ENCODE peak calls at places on chromosome 1, in four cellular contexts. One of them, this sample, is unnamed.

GRCh38 chr1:233242827-233243483 is 52.6 kb downstream of the PCNX2 start:
- DNase-seq in stomach: no peak
- DNase-seq in astrocyte of the spinal cord: no peak
- DNase-seq in CD8-positive, alpha-beta T cell: no peak
- DNase-seq in this sample: no peak

GRCh38 chr1:70820995-70821394 is 226.6 kb downstream of the PTGER3 start:
- DNase-seq in stomach: no peak
- DNase-seq in astrocyte of the spinal cord: no peak
- DNase-seq in CD8-positive, alpha-beta T cell: no peak
- DNase-seq in this sample: no peak

GRCh38 chr1:89908993-89909436 is 85.9 kb upstream of the ZNF326 start:
- DNase-seq in stomach: no peak
- DNase-seq in astrocyte of the spinal cord: no peak
- DNase-seq in CD8-positive, alpha-beta T cell: no peak
- DNase-seq in this sample: peak; percentile 76

GRCh38 chr1:116503535-116504307 is 67.1 kb downstream of the CD58 start:
- DNase-seq in stomach: no peak
- DNase-seq in astrocyte of the spinal cord: no peak
- DNase-seq in CD8-positive, alpha-beta T cell: peak; percentile 28
- DNase-seq in this sample: no peak

GRCh38 chr1:47624531-47624930 is 186.7 kb downstream of the FOXD2 start:
- DNase-seq in stomach: peak; percentile 59
- DNase-seq in astrocyte of the spinal cord: no peak
- DNase-seq in CD8-positive, alpha-beta T cell: no peak
- DNase-seq in this sample: no peak

GRCh38 chr1:65469889-65470340 is 49.4 kb downstream of the LEPR start:
- DNase-seq in stomach: no peak
- DNase-seq in astrocyte of the spinal cord: peak; percentile 63
- DNase-seq in CD8-positive, alpha-beta T cell: no peak
- DNase-seq in this sample: peak; percentile 82

GRCh38 chr1:13824626-13825025 is 124.6 kb downstream of the PRDM2 start:
- DNase-seq in stomach: no peak
- DNase-seq in astrocyte of the spinal cord: no peak
- DNase-seq in CD8-positive, alpha-beta T cell: no peak
- DNase-seq in this sample: no peak

GRCh38 chr1:180581635-180582039 is 22.9 kb downstream of the OVAAL start:
- DNase-seq in stomach: no peak
- DNase-seq in astrocyte of the spinal cord: no peak
- DNase-seq in CD8-positive, alpha-beta T cell: no peak
- DNase-seq in this sample: peak; percentile 20

GRCh38 chr1:153919879-153920852 is 2.6 kb downstream of the GATAD2B start:
- DNase-seq in stomach: no peak
- DNase-seq in astrocyte of the spinal cord: peak; percentile 28
- DNase-seq in CD8-positive, alpha-beta T cell: no peak
- DNase-seq in this sample: peak; percentile 41

GRCh38 chr1:150256549-150257341 is 829 bp upstream of the CA14 start:
- DNase-seq in stomach: no peak
- DNase-seq in astrocyte of the spinal cord: no peak
- DNase-seq in CD8-positive, alpha-beta T cell: no peak
- DNase-seq in this sample: no peak

GRCh38 chr1:23693599-23693998 is 2.0 kb downstream of the RPL11 start:
- DNase-seq in stomach: no peak
- DNase-seq in astrocyte of the spinal cord: no peak
- DNase-seq in CD8-positive, alpha-beta T cell: no peak
- DNase-seq in this sample: no peak

GRCh38 chr1:228313536-228314277 is 92.9 kb downstream of the TRIM11 start:
- DNase-seq in stomach: peak; percentile 16
- DNase-seq in astrocyte of the spinal cord: no peak
- DNase-seq in CD8-positive, alpha-beta T cell: no peak
- DNase-seq in this sample: no peak

GRCh38 chr1:9840176-9840575 is 16.4 kb upstream of the CLSTN1 start:
- DNase-seq in stomach: no peak
- DNase-seq in astrocyte of the spinal cord: no peak
- DNase-seq in CD8-positive, alpha-beta T cell: no peak
- DNase-seq in this sample: no peak

GRCh38 chr1:115746021-115746690 is 22.4 kb downstream of the CASQ2 start:
- DNase-seq in stomach: no peak
- DNase-seq in astrocyte of the spinal cord: no peak
- DNase-seq in CD8-positive, alpha-beta T cell: no peak
- DNase-seq in this sample: no peak

GRCh38 chr1:239993333-239993732 is 98.3 kb upstream of the FMN2 start:
- DNase-seq in stomach: no peak
- DNase-seq in astrocyte of the spinal cord: no peak
- DNase-seq in CD8-positive, alpha-beta T cell: no peak
- DNase-seq in this sample: no peak

GRCh38 chr1:91138959-91139358 is 117.1 kb upstream of the ZNF644 start:
- DNase-seq in stomach: no peak
- DNase-seq in astrocyte of the spinal cord: no peak
- DNase-seq in CD8-positive, alpha-beta T cell: no peak
- DNase-seq in this sample: no peak

GRCh38 chr1:221742555-221743415 is 896 bp upstream of the DUSP10 start:
- DNase-seq in stomach: peak; percentile 83
- DNase-seq in astrocyte of the spinal cord: no peak
- DNase-seq in CD8-positive, alpha-beta T cell: peak; percentile 74
- DNase-seq in this sample: peak; percentile 76

GRCh38 chr1:20485527-20486456 is at the start of gene CAMK2N1:
- DNase-seq in stomach: peak; percentile 64
- DNase-seq in astrocyte of the spinal cord: peak; percentile 57
- DNase-seq in CD8-positive, alpha-beta T cell: peak; percentile 63
- DNase-seq in this sample: peak; percentile 82
- H3K4me3 ChIP-seq in stomach: peak within 1 kb of the TSS; percentile 71
- H3K4me3 ChIP-seq in astrocyte of the spinal cord: peak within 1 kb of the TSS; percentile 77
- H3K4me3 ChIP-seq in CD8-positive, alpha-beta T cell: peak within 1 kb of the TSS; percentile 65
- H3K4me3 ChIP-seq in this sample: peak within 1 kb of the TSS; percentile 80

GRCh38 chr1:207993477-207994445 is 82.8 kb upstream of the CD34 start:
- DNase-seq in stomach: no peak
- DNase-seq in astrocyte of the spinal cord: no peak
- DNase-seq in CD8-positive, alpha-beta T cell: no peak
- DNase-seq in this sample: peak; percentile 22
- TF ChIP-seq CTCF in stomach: no peak
- TF ChIP-seq CTCF in astrocyte of the spinal cord: peak; percentile 46
- TF ChIP-seq CTCF in CD8-positive, alpha-beta T cell: no peak
- TF ChIP-seq CTCF in this sample: peak; percentile 49

DNA sequence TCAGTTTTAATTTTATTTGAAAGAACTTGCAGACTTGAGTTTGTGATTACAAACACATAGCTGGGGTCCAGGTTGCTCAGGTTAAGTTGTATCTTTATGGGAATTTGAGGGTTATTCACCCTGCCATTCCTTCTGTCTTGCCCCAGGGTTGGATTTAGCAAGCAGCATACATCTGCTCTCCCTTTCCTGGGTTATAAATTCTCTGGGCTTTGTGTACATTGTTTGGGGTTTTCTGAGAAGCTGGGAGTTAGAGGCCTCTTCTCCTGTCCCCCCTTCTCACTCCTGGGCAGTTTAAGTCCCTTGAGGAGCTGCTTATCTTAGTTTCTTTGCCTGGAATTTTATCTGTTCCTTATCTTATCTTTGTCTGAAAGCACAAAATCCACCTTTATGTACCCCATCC is 94.4 kb upstream of the SLC2A1 start:
- DNase-seq in stomach: no peak
- DNase-seq in astrocyte of the spinal cord: no peak
- DNase-seq in CD8-positive, alpha-beta T cell: no peak
- DNase-seq in this sample: no peak
- H3K4me3 ChIP-seq in stomach: no peak overlapping the region
- H3K4me3 ChIP-seq in astrocyte of the spinal cord: no peak overlapping the region
- H3K4me3 ChIP-seq in CD8-positive, alpha-beta T cell: no peak overlapping the region
- H3K4me3 ChIP-seq in this sample: no peak overlapping the region

DNA sequence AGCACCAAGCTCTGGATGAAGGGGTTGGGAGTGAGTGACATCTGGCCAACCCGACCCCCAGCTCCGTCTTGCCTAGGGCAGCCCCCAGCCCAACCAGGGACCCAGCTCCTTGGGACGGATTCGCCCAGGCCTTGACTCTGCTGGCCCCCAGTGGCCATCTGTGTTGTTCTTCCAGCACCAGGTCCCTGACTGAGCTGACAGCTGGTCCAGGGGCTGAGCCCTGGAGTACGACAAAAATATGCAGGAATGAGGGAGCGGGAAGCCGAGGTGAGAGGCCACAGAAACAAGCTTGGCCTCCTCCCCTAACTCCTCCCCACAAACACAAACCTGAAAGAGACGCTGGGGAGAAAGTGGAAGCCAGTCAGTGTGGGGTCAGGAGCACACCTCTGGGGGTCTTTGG is 55.0 kb upstream of the PAX7 start:
- DNase-seq in stomach: peak; percentile 80
- DNase-seq in astrocyte of the spinal cord: no peak
- DNase-seq in CD8-positive, alpha-beta T cell: peak; percentile 51
- DNase-seq in this sample: peak; percentile 30
- TF ChIP-seq CTCF in stomach: peak; percentile 63
- TF ChIP-seq CTCF in astrocyte of the spinal cord: no peak
- TF ChIP-seq CTCF in CD8-positive, alpha-beta T cell: no peak
- TF ChIP-seq CTCF in this sample: peak; percentile 66

This sample was measured in cardiac fibroblast.